ENCODE peak calls at places on chromosomes 4 and X, in ten cellular contexts. C, G, P, W, Y, Q, A, D, E and Z are unnamed samples.

GRCh38 chr4:52837716-52838558 is 24.2 kb upstream of the RASL11B start:
- DNase-seq in G (peak; percentile 97), C (no peak), E (no peak), Y (peak; percentile 22), Q (peak; percentile 81), D (no peak), A (peak; percentile 87), W (no peak), P (no peak), Z (no peak)

GRCh38 chr4:145043306-145043705 is 54.7 kb downstream of the ANAPC10 start:
- DNase-seq in P (no peak), D (no peak), C (no peak), G (no peak), Y (no peak), Q (no peak), W (peak; percentile 23), A (peak; percentile 87), E (no peak), Z (no peak)

GRCh38 chr4:9968472-9968871 is 52.8 kb downstream of the SLC2A9 start:
- DNase-seq in D (no peak), W (no peak), A (no peak), C (no peak), E (no peak), P (no peak), Y (no peak), G (no peak), Q (no peak), Z (no peak)

GRCh38 chr4:168972601-168973000 is 37.5 kb downstream of the CBR4 start:
- DNase-seq in G (no peak), D (no peak), C (no peak), A (no peak), P (no peak), Y (no peak), Q (no peak), W (no peak), E (no peak), Z (no peak)

GRCh38 chr4:142549726-142550463 is 296.2 kb downstream of the INPP4B start:
- DNase-seq in Q (peak; percentile 90), Y (no peak), A (peak; percentile 97), W (no peak), E (peak; percentile 29), D (no peak), C (no peak), G (peak; percentile 98), P (no peak), Z (no peak)

GRCh38 chrX:153703036-153703370 is 15.3 kb downstream of the SLC6A8 start:
- DNase-seq in E (peak; percentile 66), P (peak; percentile 62), D (no peak), W (no peak), A (peak; percentile 79), Y (no peak), C (no peak), Q (no peak), G (peak; percentile 65), Z (no peak)

GRCh38 chr4:127781303-127782024 is 658 bp upstream of the HSPA4L start:
- DNase-seq in A (peak; percentile 55), Q (peak; percentile 19), P (peak; percentile 79), G (no peak), C (peak; percentile 33), E (peak; percentile 52), W (peak; percentile 12), Y (peak; percentile 60), D (no peak), Z (no peak)

GRCh38 chr4:140152015-140152703 is 1.8 kb downstream of the MAML3 start:
- DNase-seq in A (no peak), G (no peak), C (peak; percentile 42), P (peak; percentile 75), E (peak; percentile 73), Q (no peak), W (peak; percentile 43), Y (peak; percentile 84), D (peak; percentile 28), Z (peak; percentile 51)

GRCh38 chrX:16603822-16604221 is 46.1 kb upstream of the S100G start:
- DNase-seq in W (no peak), P (no peak), D (no peak), Q (no peak), C (no peak), G (peak; percentile 53), Y (no peak), E (no peak), A (peak; percentile 19), Z (no peak)

GRCh38 chrX:2782171-2782570 is 30.3 kb downstream of the XG start:
- DNase-seq in A (no peak), E (no peak), Q (no peak), P (no peak), D (no peak), Y (no peak), C (no peak), W (no peak), G (no peak), Z (no peak)

GRCh38 chr4:115249808-115250207 is 136.4 kb upstream of the NDST4 start:
- DNase-seq in C (no peak), P (no peak), A (peak; percentile 34), Q (no peak), W (no peak), G (peak; percentile 75), E (no peak), Y (no peak), D (no peak), Z (no peak)

GRCh38 chr4:150258569-150258968 is 180.3 kb downstream of the DCLK2 start:
- DNase-seq in P (no peak), G (peak; percentile 70), W (no peak), Y (no peak), A (no peak), D (no peak), C (no peak), Q (no peak), E (no peak), Z (no peak)

GRCh38 chr4:8409271-8410065 is 31.1 kb downstream of the ACOX3 start:
- DNase-seq in G (no peak), E (no peak), A (no peak), Y (no peak), C (no peak), W (no peak), P (peak; percentile 79), D (peak; percentile 10), Q (no peak), Z (peak; percentile 48)

GRCh38 chr4:72631296-72631695 is 62.3 kb upstream of the ADAMTS3 start:
- DNase-seq in Y (no peak), W (no peak), E (no peak), A (peak; percentile 96), D (no peak), P (peak; percentile 35), C (no peak), Q (peak; percentile 86), G (peak; percentile 91), Z (no peak)

GRCh38 chrX:15497865-15498264 is 2.7 kb upstream of the BMX start:
- DNase-seq in P (peak; percentile 29), Y (peak; percentile 33), E (peak; percentile 38), G (peak; percentile 33), D (no peak), W (peak; percentile 39), Q (peak; percentile 25), A (peak; percentile 18), C (peak; percentile 21), Z (peak; percentile 65)